ENCODE peak calls at places on chromosomes 6 and 20, in nine cellular contexts. Y is fibroblast of mammary gland; F is chondrocyte; H is amniotic stem cell; V is left lung; R is uterus; M is NCI-H1417; P is naive thymus-derived CD8-positive, alpha-beta T cell; I is activated CD4-positive, alpha-beta T cell treated with anti-CD3 and anti-CD28 coated beads, Interleukin-2, amount 50 U/mL, for 48 hours. T is an unnamed sample.

GRCh38 chr20:23286346-23286745 is 64.2 kb upstream of the NXT1 start:
- DNase-seq in Y (no peak), F (no peak), I (no peak), M (no peak), H (no peak), R (no peak), P (no peak), V (no peak), T (no peak)

GRCh38 chr20:17673082-17673481 is 9.0 kb downstream of the RRBP1 start:
- DNase-seq in P (no peak), H (no peak), Y (no peak), R (no peak), F (no peak), M (no peak), V (no peak), I (no peak), T (no peak)

GRCh38 chr20:60999256-60999655 is 252.8 kb upstream of the CDH4 start:
- DNase-seq in M (no peak), R (no peak), Y (peak; percentile 30), P (no peak), F (no peak), I (no peak), V (no peak), H (no peak), T (no peak)

GRCh38 chr20:37697314-37697713 is 3.5 kb downstream of the CTNNBL1 start:
- DNase-seq in V (no peak), H (no peak), R (no peak), M (no peak), I (no peak), P (no peak), Y (no peak), F (no peak), T (no peak)

GRCh38 chr6:39855356-39855995 is 63.3 kb downstream of the DAAM2 start:
- DNase-seq in I (no peak), M (no peak), H (no peak), F (no peak), V (no peak), R (no peak), Y (peak; percentile 40), P (no peak), T (no peak)

GRCh38 chr20:46872315-46873211 is 22.1 kb upstream of the EYA2 start:
- DNase-seq in M (no peak), H (no peak), Y (peak; percentile 42), R (no peak), V (no peak), P (no peak), F (no peak), I (no peak), T (peak; percentile 15)

GRCh38 chr20:47950103-47950502 is 164.8 kb upstream of the SULF2 start:
- DNase-seq in V (no peak), F (no peak), Y (peak; percentile 46), H (no peak), M (peak; percentile 60), I (no peak), P (no peak), R (peak; percentile 50), T (peak; percentile 45)

GRCh38 chr6:12313311-12313991 is 23.3 kb downstream of the EDN1 start:
- DNase-seq in Y (no peak), R (no peak), M (no peak), F (no peak), H (no peak), I (no peak), P (no peak), V (no peak), T (no peak)

GRCh38 chr6:168133707-168134398 is 54.8 kb upstream of the FRMD1 start:
- DNase-seq in H (no peak), M (no peak), V (no peak), F (peak; percentile 56), Y (no peak), R (peak; percentile 7), P (no peak), I (no peak), T (no peak)

GRCh38 chr6:42627674-42628073 is 63.8 kb downstream of the UBR2 start:
- DNase-seq in P (no peak), R (no peak), Y (no peak), V (no peak), H (no peak), M (no peak), I (no peak), F (no peak), T (no peak)

GRCh38 chr6:161956082-161956481 is 682.2 kb upstream of the AGPAT4 start:
- DNase-seq in M (no peak), V (no peak), F (no peak), R (no peak), Y (no peak), P (no peak), I (no peak), H (no peak), T (no peak)

GRCh38 chr6:85321926-85322325 is 128.0 kb upstream of the NT5E start:
- DNase-seq in V (no peak), P (no peak), F (no peak), M (no peak), I (no peak), Y (no peak), R (no peak), H (no peak), T (no peak)

GRCh38 chr6:152094992-152095592 is 287.6 kb downstream of the ESR1 start:
- DNase-seq in I (peak; percentile 13), Y (peak; percentile 100), F (no peak), V (peak; percentile 80), H (peak; percentile 90), M (no peak), R (peak; percentile 91), P (no peak), T (peak; percentile 100)

GRCh38 chr6:136726837-136727557 is 65.3 kb downstream of the MAP3K5 start:
- DNase-seq in P (no peak), M (no peak), I (no peak), F (no peak), Y (no peak), H (no peak), V (no peak), R (no peak), T (no peak)

GRCh38 chr6:17600527-17601388 is 656 bp downstream of the FAM8A1 start:
- DNase-seq in I (peak; percentile 42), M (peak; percentile 57), P (peak; percentile 72), F (peak; percentile 90), H (peak; percentile 21), R (peak; percentile 45), V (peak; percentile 92), Y (peak; percentile 13), T (peak; percentile 20)

GRCh38 chr20:44204832-44205215 is 5.7 kb downstream of the OSER1 start:
- DNase-seq in I (no peak), V (no peak), R (no peak), F (no peak), H (no peak), M (no peak), Y (no peak), P (no peak), T (no peak)

GRCh38 chr20:52312131-52312729 is 120.7 kb upstream of the ZFP64 start:
- DNase-seq in I (peak; percentile 39), H (peak; percentile 30), F (no peak), M (peak; percentile 77), Y (peak; percentile 65), R (peak; percentile 24), V (no peak), P (peak; percentile 80), T (peak; percentile 65)